ENCODE peak calls at places on chromosome 4, in four cellular contexts. T is Panc1, B is upper lobe of left lung, E is HepG2. N is an unnamed sample.

GRCh38 chr4:33063238-33063637 is 2343.1 kb downstream of the PCDH7 start:
- DNase-seq in E (no peak), T (no peak), B (no peak), N (no peak)

GRCh38 chr4:139207873-139208403 is 30.9 kb upstream of the ELF2 start:
- DNase-seq in E (no peak), B (no peak), T (no peak), N (no peak)

GRCh38 chr4:74886490-74886889 is 46.4 kb upstream of the PARM1 start:
- DNase-seq in B (no peak), T (no peak), E (no peak), N (peak)

GRCh38 chr4:158741622-158742021 is 18.4 kb upstream of the PPID start:
- DNase-seq in T (no peak), B (no peak), E (no peak), N (no peak)

GRCh38 chr4:26766142-26766541 is 94.5 kb upstream of the STIM2 start:
- DNase-seq in T (no peak), B (peak), E (no peak), N (no peak)

GRCh38 chr4:55184600-55185523 is 59.5 kb upstream of the KDR start:
- DNase-seq in T (no peak), B (no peak), E (peak), N (peak)

GRCh38 chr4:8131210-8131609 is 27.4 kb downstream of the ABLIM2 start:
- DNase-seq in E (no peak), T (no peak), B (no peak), N (no peak)

GRCh38 chr4:27000820-27001219 is 140.2 kb downstream of the STIM2 start:
- DNase-seq in T (no peak), B (no peak), E (no peak), N (no peak)

GRCh38 chr4:168580228-168580627 is 83.4 kb downstream of the PALLD start:
- DNase-seq in T (no peak), B (no peak), E (no peak), N (no peak)

GRCh38 chr4:10461091-10461849 is 4.0 kb upstream of the ZNF518B start:
- DNase-seq in E (no peak), T (peak), B (peak), N (peak)

GRCh38 chr4:85452073-85452764 is 22.7 kb upstream of the ARHGAP24 start:
- DNase-seq in T (no peak), E (no peak), B (no peak), N (no peak)

GRCh38 chr4:48139688-48140087 is 5.6 kb upstream of the TXK start:
- DNase-seq in E (no peak), T (no peak), B (no peak), N (no peak)

GRCh38 chr4:163651761-163652160 is 157.3 kb downstream of the TMA16 start:
- DNase-seq in E (no peak), T (no peak), B (no peak), N (no peak)

GRCh38 chr4:130336585-130337217 is 1240.7 kb downstream of the C4orf33 start:
- DNase-seq in E (peak), B (no peak), T (no peak), N (no peak)

GRCh38 chr4:3341760-3342159 is 48.9 kb downstream of the RGS12 start:
- DNase-seq in T (no peak), E (no peak), B (no peak), N (no peak)

GRCh38 chr4:122898370-122899150 is 23.8 kb downstream of the NUDT6 start:
- DNase-seq in E (no peak), B (no peak), T (peak), N (peak)

GRCh38 chr4:7759221-7759620 is 180.4 kb downstream of the AFAP1 start:
- DNase-seq in T (no peak), E (no peak), B (no peak), N (no peak)

GRCh38 chr4:122117743-122118142 is 34.4 kb upstream of the BLTP1 start:
- DNase-seq in T (no peak), B (no peak), E (no peak), N (no peak)

GRCh38 chr4:85669204-85669603 is 194.3 kb downstream of the ARHGAP24 start:
- DNase-seq in E (no peak), B (no peak), T (no peak), N (no peak)

GRCh38 chr4:3791910-3792542 is 25.8 kb downstream of the ADRA2C start:
- DNase-seq in E (peak), B (no peak), T (no peak), N (peak)

GRCh38 chr4:25938251-25939186 is 24.5 kb downstream of the SMIM20 start:
- DNase-seq in E (no peak), B (peak), T (no peak), N (no peak)

GRCh38 chr4:96305030-96305429 is 465.1 kb downstream of the PDHA2 start:
- DNase-seq in T (no peak), E (no peak), B (no peak), N (no peak)

GRCh38 chr4:186693159-186693815 is 30.4 kb downstream of the FAT1 start:
- DNase-seq in E (no peak), T (peak), B (peak), N (no peak)

GRCh38 chr4:73740353-73740778 is at the start of gene CXCL8:
- DNase-seq in B (peak), E (peak), T (peak), N (peak)
- TF ChIP-seq POLR2AphosphoS5 in B (peak), E (no peak), T (peak), N (peak)

GRCh38 chr4:17718471-17718870 is 63.0 kb downstream of the FAM184B start:
- DNase-seq in E (no peak), T (no peak), B (no peak), N (peak)

GRCh38 chr4:17719106-17719505 is 62.3 kb downstream of the FAM184B start:
- DNase-seq in T (no peak), E (no peak), B (no peak), N (no peak)

GRCh38 chr4:17713779-17714178 is 67.6 kb downstream of the FAM184B start:
- DNase-seq in T (no peak), E (no peak), B (no peak), N (no peak)

GRCh38 chr4:17721496-17722360 is 59.7 kb downstream of the FAM184B start:
- DNase-seq in B (no peak), T (no peak), E (no peak), N (no peak)

GRCh38 chr4:17717301-17717700 is 64.1 kb downstream of the FAM184B start:
- DNase-seq in T (no peak), E (no peak), B (no peak), N (no peak)
- H3K27ac ChIP-seq in T (no peak), E (no peak), B (no peak), N (no peak)

GRCh38 chr4:53498712-53499111 is 92.6 kb downstream of the LNX1 start:
- DNase-seq in B (no peak), E (no peak), T (no peak), N (no peak)
- TF ChIP-seq POLR2AphosphoS5 in B (no peak), E (no peak), T (no peak), N (no peak)

DNA sequence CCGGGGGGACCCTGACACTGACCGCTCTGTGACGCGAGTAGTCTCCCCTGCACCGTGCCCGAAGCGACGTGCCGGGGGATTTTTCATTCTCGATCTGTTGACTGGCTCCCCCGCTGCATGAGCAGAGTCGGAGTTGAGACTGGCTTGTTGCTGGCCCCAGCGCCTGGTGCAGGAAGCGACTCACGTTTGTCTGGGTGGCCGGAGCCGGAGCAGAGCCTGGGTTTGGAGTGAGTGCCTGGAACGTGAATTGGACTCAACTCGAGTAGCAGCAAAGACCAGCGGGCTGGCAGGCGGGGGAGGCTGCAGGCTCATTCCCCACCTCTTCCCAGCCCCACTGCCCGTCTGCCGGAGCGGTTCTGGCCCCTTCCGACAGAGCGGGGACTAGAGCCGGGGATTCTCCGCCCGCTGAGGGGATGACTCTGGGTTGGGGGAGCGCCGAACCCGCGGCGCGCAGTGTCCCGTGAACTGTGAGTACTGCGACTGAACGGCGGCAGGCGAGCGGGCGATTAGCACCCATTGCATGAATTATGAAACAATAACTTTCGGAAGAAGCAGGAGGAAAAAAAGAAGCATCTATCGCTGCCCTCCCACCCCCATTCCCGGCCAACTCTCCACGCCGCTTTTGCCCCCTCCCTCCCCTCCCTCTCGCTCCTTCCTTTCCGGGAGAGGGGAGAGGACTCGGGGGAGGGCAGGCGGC is 635 bp downstream of the PCDH7 start:
- DNase-seq in T (no peak), E (no peak), B (no peak), N (no peak)
- H3K27ac ChIP-seq in T (peak), E (no peak), B (no peak), N (peak)

DNA sequence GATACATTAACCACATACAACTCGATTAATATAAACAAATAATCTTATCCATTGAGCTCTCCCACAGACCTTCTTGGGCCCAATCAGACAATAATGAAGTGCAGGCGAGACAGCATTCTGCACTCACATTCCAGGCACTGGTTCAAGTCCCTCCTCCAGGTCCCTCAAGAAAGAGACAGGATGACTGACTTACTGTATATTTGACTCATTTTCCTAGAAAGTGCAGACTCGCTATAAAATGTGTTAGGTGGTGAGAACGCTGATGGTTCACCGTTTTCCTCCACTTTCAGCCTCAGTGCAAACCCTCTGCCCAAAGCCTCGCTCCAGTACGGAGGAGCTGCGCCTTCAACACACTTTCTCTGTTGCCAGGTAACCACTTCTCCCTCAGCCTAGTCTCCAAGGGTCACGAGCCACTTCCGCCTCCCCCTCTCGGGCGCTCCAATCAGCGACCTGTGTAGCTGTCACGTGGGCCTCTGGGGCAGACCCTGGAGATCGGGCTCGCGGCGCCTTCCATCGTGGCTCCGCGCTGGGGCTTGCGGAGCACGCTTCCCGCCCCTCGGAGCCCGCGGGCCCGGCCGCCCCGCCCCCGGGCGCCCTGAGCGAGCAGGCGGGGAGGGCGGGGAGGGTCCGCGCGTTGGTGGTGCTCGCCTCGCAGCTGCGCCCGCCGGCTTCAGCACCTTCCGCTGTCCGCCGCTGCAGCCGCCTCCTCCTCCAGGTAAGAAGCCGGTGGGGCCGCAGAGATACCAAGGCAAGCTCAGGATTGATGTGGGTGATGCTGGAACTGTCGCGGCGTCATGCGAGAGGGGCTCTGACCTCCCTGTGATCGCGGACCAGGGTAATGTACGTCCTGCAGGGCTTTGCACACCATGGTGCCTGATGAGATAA is at the start of gene WDR17:
- DNase-seq in B (peak), T (peak), E (no peak), N (peak)
- TF ChIP-seq POLR2AphosphoS5 in B (no peak), T (no peak), E (no peak), N (peak)

DNA sequence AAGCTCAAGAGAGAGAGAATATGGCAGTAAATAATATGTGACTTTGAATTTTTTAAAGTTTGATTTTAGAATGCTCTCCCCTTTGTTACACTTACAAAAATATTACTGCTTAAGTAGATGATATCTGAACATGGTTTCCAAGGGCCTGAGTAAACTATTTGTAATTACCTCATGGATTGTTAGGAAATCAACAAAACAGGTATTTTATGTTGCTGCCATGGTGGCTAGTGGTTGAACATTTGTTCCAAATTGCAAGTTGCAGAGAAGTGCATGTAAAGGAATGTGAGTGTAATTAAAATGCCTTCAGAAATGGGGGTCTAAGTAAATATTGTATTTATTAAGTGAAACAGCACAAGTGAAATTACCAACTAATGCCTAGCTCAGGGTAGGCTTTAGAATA is 27.6 kb downstream of the SEPTIN11 start:
- DNase-seq in T (no peak), E (no peak), B (no peak), N (no peak)
- H3K27ac ChIP-seq in T (no peak), E (no peak), B (no peak), N (no peak)

GRCh38 chr4:184803133-184803532 is 22.6 kb downstream of the ACSL1 start:
- DNase-seq in E (no peak), B (peak), T (no peak), N (no peak)
- TF ChIP-seq POLR2AphosphoS5 in E (no peak), B (no peak), T (no peak), N (no peak)

GRCh38 chr4:38115601-38116000 is 155.4 kb downstream of the PTTG2 start:
- DNase-seq in T (no peak), B (no peak), E (no peak), N (no peak)

GRCh38 chr4:38117614-38118013 is 157.4 kb downstream of the PTTG2 start:
- DNase-seq in E (no peak), B (no peak), T (no peak), N (no peak)

GRCh38 chr4:38122060-38122459 is 161.9 kb downstream of the PTTG2 start:
- DNase-seq in T (no peak), B (no peak), E (no peak), N (no peak)

GRCh38 chr4:38123555-38123954 is 163.4 kb downstream of the PTTG2 start:
- DNase-seq in T (no peak), B (no peak), E (no peak), N (no peak)

DNA sequence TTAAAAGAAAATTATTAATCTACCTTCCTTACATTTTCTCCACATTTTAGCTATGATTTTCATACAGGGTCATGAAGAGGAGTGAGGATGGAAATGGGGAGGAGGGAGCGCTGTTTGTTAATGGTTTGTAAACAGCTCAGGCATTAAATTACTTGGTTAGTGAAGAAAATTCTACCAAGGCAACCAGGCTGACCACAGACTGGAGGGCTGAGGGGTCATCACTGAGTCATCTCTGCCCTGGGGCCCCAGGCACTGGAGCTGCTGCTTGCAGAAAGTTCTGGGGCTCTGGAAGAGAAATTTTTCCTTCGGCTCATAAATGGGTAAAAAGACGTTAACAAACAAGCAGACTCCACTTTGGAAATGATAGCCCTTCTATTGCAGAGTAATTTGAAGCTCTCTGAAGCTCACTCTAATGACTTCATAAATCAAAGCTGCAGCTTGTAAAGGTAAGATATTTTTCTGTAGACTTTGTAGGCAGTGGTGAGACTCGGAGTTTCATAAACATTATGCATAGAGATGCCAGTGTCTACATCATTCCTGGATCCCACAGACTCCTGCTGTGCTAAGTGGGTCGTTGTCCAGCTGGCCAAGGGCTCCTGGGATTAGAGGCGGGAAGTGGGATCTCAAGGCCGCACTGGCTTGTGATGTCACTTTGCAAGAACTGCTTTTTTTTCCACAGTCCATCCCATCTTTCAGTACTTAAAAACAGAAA is 159.6 kb downstream of the PTTG2 start:
- DNase-seq in E (no peak), B (no peak), T (no peak), N (no peak)
- H3K27ac ChIP-seq in E (no peak), B (no peak), T (no peak), N (peak)

DNA sequence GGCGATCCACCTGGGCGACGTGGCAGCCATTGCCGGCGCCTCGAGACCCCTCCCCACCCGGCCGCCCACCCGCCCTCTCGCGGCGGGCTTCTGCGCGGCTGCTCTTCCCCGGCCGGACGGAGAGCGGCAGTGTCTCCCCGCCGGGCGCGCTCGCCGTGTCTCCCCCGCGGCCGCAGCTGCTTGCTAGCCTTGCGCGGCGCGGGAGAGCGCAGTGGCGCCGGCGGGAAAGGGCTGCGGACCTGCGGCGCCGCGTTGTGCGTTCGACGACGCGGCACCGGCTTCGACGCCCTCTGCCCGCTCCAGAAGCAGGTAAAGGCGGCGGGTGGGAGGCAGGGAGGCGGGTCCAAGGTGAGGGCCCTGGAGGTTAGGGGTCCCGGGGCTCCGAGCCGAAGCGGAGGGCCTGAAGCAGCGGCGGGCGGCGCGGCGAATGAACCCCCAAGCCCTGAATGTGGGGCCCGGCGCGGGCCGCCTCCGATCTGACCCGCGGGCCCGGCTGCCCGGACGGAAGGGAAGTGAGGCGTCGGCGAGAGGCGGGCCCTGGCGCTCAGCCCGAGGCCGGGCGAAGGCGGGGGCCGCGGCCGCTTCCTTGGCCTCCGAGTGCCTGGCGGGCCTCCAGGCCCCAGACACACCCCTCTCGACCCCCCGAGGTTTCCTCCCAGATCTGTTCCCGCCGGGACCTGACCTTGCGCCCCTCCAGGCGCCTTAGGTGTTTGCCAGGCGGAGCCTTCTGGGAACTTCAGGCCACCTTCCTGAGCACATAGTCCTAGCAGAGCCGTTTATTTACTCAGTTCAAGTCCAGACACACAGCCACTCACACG is at the start of gene N4BP2:
- DNase-seq in B (peak), T (no peak), E (peak), N (peak)
- TF ChIP-seq POLR2AphosphoS5 in B (peak), T (no peak), E (no peak), N (peak)

N was measured in prostate gland.